ENCODE peak calls at places on chromosome 20, in ten cellular contexts. X is left ventricle myocardium inferior; R is occipital lobe; M is T-helper 2 cell; U is hippocampal formation; Z is stimulated activated CD4-positive, alpha-beta T cell treated with anti-CD3 and anti-CD28 coated beads, Interleukin-15, amount 100 ng/mL, for 24 hours; J is CD8-positive, alpha-beta memory T cell; B is dorsolateral prefrontal cortex; F is hypothalamus; A is stimulated activated CD8-positive, alpha-beta memory T cell treated with anti-CD3 and anti-CD28 coated beads, Interleukin-2, amount 100 ng/mL, for 1 hour. P is an unnamed sample.

GRCh38 chr20:25000268-25000801 is 7.8 kb upstream of the APMAP start:
- DNase-seq in X (peak), R (no peak), M (no peak), U (no peak), Z (no peak), J (no peak), B (no peak), F (no peak), A (no peak), P (no peak)

GRCh38 chr20:51122931-51123658 is 100.2 kb upstream of the KCNG1 start:
- DNase-seq in X (no peak), R (no peak), M (no peak), U (no peak), Z (peak), J (no peak), B (no peak), F (no peak), A (no peak), P (no peak)

GRCh38 chr20:10521836-10522235 is 86.7 kb downstream of the SLX4IP start:
- DNase-seq in X (no peak), R (no peak), M (no peak), U (no peak), Z (no peak), J (no peak), B (no peak), F (no peak), A (no peak), P (no peak)

GRCh38 chr20:10622657-10623418 is 51.0 kb downstream of the JAG1 start:
- DNase-seq in X (peak), R (no peak), M (no peak), U (no peak), Z (no peak), J (no peak), B (no peak), F (no peak), A (no peak), P (no peak)

GRCh38 chr20:44210422-44211176 is at the start of gene OSER1:
- DNase-seq in X (peak), R (peak), M (peak), U (peak), Z (peak), J (peak), B (peak), F (peak), A (peak), P (peak)

GRCh38 chr20:48339147-48339985 is 488.4 kb downstream of the PREX1 start:
- DNase-seq in X (no peak), R (no peak), M (no peak), U (no peak), Z (no peak), J (no peak), B (no peak), F (no peak), A (no peak), P (no peak)

GRCh38 chr20:63087872-63088680 is 81.3 kb upstream of the BHLHE23 start:
- DNase-seq in X (peak), R (no peak), M (no peak), U (no peak), Z (no peak), J (no peak), B (no peak), F (no peak), A (no peak), P (no peak)

GRCh38 chr20:49890651-49891361 is 24.5 kb downstream of the SPATA2 start:
- DNase-seq in X (peak), R (no peak), M (no peak), U (no peak), Z (no peak), J (no peak), B (no peak), F (peak), A (no peak), P (no peak)

GRCh38 chr20:38164069-38164468 is 1.0 kb downstream of the TGM2 start:
- DNase-seq in X (no peak), R (no peak), M (no peak), U (no peak), Z (no peak), J (no peak), B (no peak), F (no peak), A (no peak), P (no peak)

GRCh38 chr20:14580426-14581074 is 243.1 kb upstream of the FLRT3 start:
- DNase-seq in X (no peak), R (no peak), M (no peak), U (no peak), Z (no peak), J (no peak), B (no peak), F (no peak), A (no peak), P (no peak)

GRCh38 chr20:25191689-25192088 is 3.8 kb upstream of the ENTPD6 start:
- DNase-seq in X (no peak), R (no peak), M (no peak), U (no peak), Z (no peak), J (no peak), B (no peak), F (no peak), A (no peak), P (no peak)

GRCh38 chr20:25015986-25016385 is 23.4 kb upstream of the APMAP start:
- DNase-seq in X (no peak), R (no peak), M (no peak), U (no peak), Z (no peak), J (no peak), B (no peak), F (no peak), A (no peak), P (no peak)

GRCh38 chr20:46551508-46552280 is 1.2 kb upstream of the OCSTAMP start:
- DNase-seq in X (no peak), R (no peak), M (no peak), U (no peak), Z (no peak), J (no peak), B (no peak), F (no peak), A (no peak), P (no peak)

GRCh38 chr20:4013041-4013440 is 2.3 kb downstream of the RNF24 start:
- DNase-seq in X (no peak), R (no peak), M (no peak), U (no peak), Z (no peak), J (no peak), B (no peak), F (no peak), A (no peak), P (no peak)

GRCh38 chr20:48115511-48115910 is 330.2 kb upstream of the SULF2 start:
- DNase-seq in X (no peak), R (no peak), M (no peak), U (no peak), Z (no peak), J (no peak), B (no peak), F (no peak), A (no peak), P (no peak)

GRCh38 chr20:62558779-62559178 is 83.0 kb upstream of the GATA5 start:
- DNase-seq in X (peak), R (no peak), M (no peak), U (no peak), Z (no peak), J (no peak), B (no peak), F (no peak), A (no peak), P (no peak)

GRCh38 chr20:32536861-32537656 is 48.1 kb downstream of the NOL4L start:
- DNase-seq in X (no peak), R (no peak), M (peak), U (no peak), Z (peak), J (peak), B (no peak), F (no peak), A (no peak), P (peak)

GRCh38 chr20:57400821-57401564 is 9.8 kb downstream of the RBM38 start:
- DNase-seq in X (no peak), R (no peak), M (no peak), U (no peak), Z (no peak), J (peak), B (no peak), F (no peak), A (no peak), P (no peak)

GRCh38 chr20:44219287-44219686 is 8.7 kb upstream of the OSER1 start:
- DNase-seq in X (no peak), R (no peak), M (no peak), U (no peak), Z (no peak), J (peak), B (no peak), F (no peak), A (no peak), P (no peak)

GRCh38 chr20:15940127-15940526 is 633.1 kb downstream of the KIF16B start:
- DNase-seq in X (no peak), R (no peak), M (no peak), U (no peak), Z (no peak), J (no peak), B (no peak), F (no peak), A (no peak), P (no peak)

GRCh38 chr20:46023999-46024398 is 5.0 kb upstream of the SLC12A5 start:
- DNase-seq in X (no peak), R (no peak), M (no peak), U (no peak), Z (no peak), J (no peak), B (no peak), F (no peak), A (no peak), P (no peak)

GRCh38 chr20:10219452-10219791 is 792 bp downstream of the SNAP25 start:
- DNase-seq in X (peak), R (peak), M (peak), U (peak), Z (peak), J (peak), B (peak), F (peak), A (peak), P (peak)

GRCh38 chr20:1509237-1509636 is 18.0 kb upstream of the SIRPB2 start:
- DNase-seq in X (no peak), R (peak), M (no peak), U (peak), Z (peak), J (peak), B (peak), F (no peak), A (no peak), P (no peak)

GRCh38 chr20:20051767-20052073 is 546 bp downstream of the CRNKL1 start:
- DNase-seq in X (no peak), R (no peak), M (no peak), U (no peak), Z (no peak), J (no peak), B (no peak), F (no peak), A (no peak), P (no peak)

GRCh38 chr20:63310265-63310971 is 17.4 kb downstream of the COL20A1 start:
- DNase-seq in X (peak), R (no peak), M (no peak), U (no peak), Z (no peak), J (no peak), B (no peak), F (no peak), A (no peak), P (no peak)